ENCODE peak calls at places on chromosomes 2 and 18, in nine cellular contexts. P, D, E, G, H, K, W, I and A are unnamed samples. For H3K27me3, the result is how much of the 10 kb centered on the place peaks cover.

GRCh38 chr2:134498654-134499053 is 220.1 kb downstream of the TMEM163 start:
- DNase-seq in E (no peak), P (no peak), D (no peak), G (no peak), I (no peak), H (no peak), K (no peak), W (no peak), A (no peak)

GRCh38 chr2:168662651-168663208 is 139.7 kb upstream of the NOSTRIN start:
- DNase-seq in W (no peak), G (no peak), H (no peak), P (no peak), D (no peak), K (no peak), I (no peak), E (no peak), A (no peak)

GRCh38 chr18:24611075-24611474 is 150.6 kb downstream of the HRH4 start:
- DNase-seq in P (no peak), I (no peak), W (no peak), G (no peak), H (no peak), E (no peak), D (no peak), K (peak), A (peak)

GRCh38 chr2:240786871-240787311 is 33.1 kb downstream of the KIF1A start:
- DNase-seq in I (no peak), W (no peak), D (no peak), G (no peak), H (no peak), K (no peak), P (no peak), E (no peak), A (no peak)

GRCh38 chr2:235747868-235748144 is 254.0 kb downstream of the AGAP1 start:
- DNase-seq in G (no peak), K (no peak), P (no peak), D (peak), W (peak), E (peak), I (no peak), H (no peak), A (no peak)

GRCh38 chr18:33821503-33821902 is 243.5 kb downstream of the ASXL3 start:
- DNase-seq in K (no peak), I (peak), D (no peak), E (no peak), W (peak), P (no peak), H (peak), G (peak), A (no peak)

GRCh38 chr2:4979127-4979526 is 713.1 kb upstream of the SOX11 start:
- DNase-seq in I (no peak), P (no peak), D (no peak), W (no peak), E (no peak), K (no peak), H (no peak), G (no peak), A (peak)

GRCh38 chr2:31980674-31981356 is 30.0 kb downstream of the MEMO1 start:
- DNase-seq in W (peak), G (peak), I (peak), H (peak), E (no peak), D (no peak), P (no peak), K (no peak), A (no peak)

GRCh38 chr2:225938991-225939390 is 539.5 kb downstream of the NYAP2 start:
- DNase-seq in I (no peak), H (no peak), D (no peak), K (no peak), E (no peak), G (no peak), P (no peak), W (no peak), A (no peak)

GRCh38 chr2:46091004-46091403 is 206.2 kb upstream of the EPAS1 start:
- DNase-seq in D (no peak), G (no peak), K (peak), I (no peak), W (no peak), E (no peak), H (no peak), P (no peak), A (no peak)

GRCh38 chr2:183149489-183149888 is 25.2 kb downstream of the NUP35 start:
- DNase-seq in D (no peak), K (no peak), I (peak), G (peak), P (no peak), H (peak), E (no peak), W (peak), A (no peak)

GRCh38 chr18:13376298-13376840 is 157.8 kb downstream of the LDLRAD4 start:
- DNase-seq in E (no peak), K (peak), P (peak), H (no peak), I (peak), W (no peak), G (no peak), D (no peak), A (peak)

GRCh38 chr2:28662044-28662443 is 89.6 kb upstream of the PPP1CB start:
- DNase-seq in W (no peak), E (no peak), H (no peak), I (no peak), K (no peak), G (no peak), D (peak), P (no peak), A (no peak)

GRCh38 chr2:218517434-218518206 is 50.5 kb downstream of the USP37 start:
- DNase-seq in H (peak), G (no peak), E (no peak), P (no peak), W (no peak), K (no peak), I (no peak), D (no peak), A (no peak)

GRCh38 chr2:2892892-2893291 is 484.7 kb downstream of the EIPR1 start:
- DNase-seq in W (no peak), I (no peak), P (no peak), G (no peak), E (no peak), K (peak), H (no peak), D (no peak), A (no peak)

DNA sequence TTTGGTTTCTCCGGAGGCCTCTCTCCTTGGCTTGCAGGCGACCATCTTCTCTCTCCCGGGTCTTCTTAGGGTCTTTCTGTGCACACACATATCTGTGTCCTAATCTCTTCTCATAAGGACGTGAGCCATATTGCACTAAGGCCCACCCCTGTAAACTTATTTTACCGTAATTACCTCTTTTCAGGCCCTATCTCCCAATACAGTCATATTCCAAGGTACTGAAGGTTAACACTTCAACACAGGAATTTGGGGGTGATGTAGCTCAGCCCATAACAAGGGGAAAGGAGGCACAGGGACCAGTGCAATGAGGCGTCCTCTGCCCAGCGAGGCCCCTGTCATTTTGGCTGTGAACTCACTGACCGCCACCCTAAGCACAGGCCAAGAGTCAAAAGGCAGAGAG is 15.8 kb upstream of the NMUR1 start:
- DNase-seq in H (no peak), P (no peak), K (no peak), D (no peak), I (no peak), W (no peak), E (no peak), G (no peak), A (no peak)
- H3K27ac ChIP-seq in H (no peak), P (no peak), K (no peak), D (no peak), I (no peak), W (no peak), E (no peak), G (no peak), A (no peak)

DNA sequence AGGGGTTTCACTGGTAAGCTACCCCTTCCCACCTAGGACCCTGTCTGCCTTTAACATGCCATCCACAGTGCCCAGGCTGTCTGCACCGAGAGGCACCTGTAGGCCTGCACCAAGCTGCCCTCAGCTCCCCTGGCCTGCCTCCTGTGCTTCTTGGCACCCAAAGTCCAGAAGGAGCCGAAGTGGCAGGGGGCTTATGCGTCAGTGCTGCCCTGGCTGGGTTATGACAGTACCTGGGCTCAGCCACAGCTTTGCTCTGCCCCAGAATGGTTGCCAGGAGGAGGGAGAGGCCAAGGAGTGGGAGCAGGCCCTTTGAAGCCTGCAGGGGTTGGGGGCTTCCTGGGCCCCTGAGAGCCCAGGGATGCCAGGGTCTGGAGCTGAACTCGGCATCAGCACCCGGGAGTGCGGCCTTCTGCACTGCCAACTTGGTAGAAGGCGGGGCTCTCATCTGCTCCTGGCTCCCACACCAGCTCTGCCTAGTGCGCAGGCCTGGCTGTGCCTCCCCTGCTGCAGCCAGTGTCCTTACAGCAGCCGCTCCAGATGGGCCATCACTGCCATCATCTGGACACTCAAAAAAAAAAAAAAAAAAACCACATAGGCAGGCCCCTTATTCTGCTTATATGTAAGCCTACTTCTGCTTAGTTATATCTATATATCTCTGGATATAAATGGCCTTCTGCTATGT is 155.4 kb downstream of the THSD7B start:
- DNase-seq in K (peak), G (no peak), D (no peak), W (no peak), H (no peak), I (no peak), E (no peak), P (no peak), A (no peak)
- TF ChIP-seq CTCF in K (peak), G (no peak), D (no peak), W (no peak), H (no peak), I (no peak), E (no peak), P (no peak), A (no peak)

GRCh38 chr2:16104345-16105177 is 164.2 kb downstream of the MYCN start:
- DNase-seq in G (no peak), I (no peak), D (peak), K (peak), E (no peak), W (no peak), H (no peak), P (no peak), A (no peak)

GRCh38 chr2:16106619-16107018 is 166.3 kb downstream of the MYCN start:
- DNase-seq in G (no peak), W (no peak), D (no peak), I (no peak), P (no peak), E (no peak), K (no peak), H (no peak), A (no peak)

GRCh38 chr2:16105178-16105663 is 164.9 kb downstream of the MYCN start:
- DNase-seq in H (no peak), K (no peak), D (no peak), I (no peak), W (no peak), E (no peak), P (no peak), G (no peak), A (no peak)

GRCh38 chr2:16107246-16107645 is 166.9 kb downstream of the MYCN start:
- DNase-seq in E (no peak), D (no peak), H (no peak), I (no peak), K (no peak), W (no peak), G (no peak), P (no peak), A (no peak)

DNA sequence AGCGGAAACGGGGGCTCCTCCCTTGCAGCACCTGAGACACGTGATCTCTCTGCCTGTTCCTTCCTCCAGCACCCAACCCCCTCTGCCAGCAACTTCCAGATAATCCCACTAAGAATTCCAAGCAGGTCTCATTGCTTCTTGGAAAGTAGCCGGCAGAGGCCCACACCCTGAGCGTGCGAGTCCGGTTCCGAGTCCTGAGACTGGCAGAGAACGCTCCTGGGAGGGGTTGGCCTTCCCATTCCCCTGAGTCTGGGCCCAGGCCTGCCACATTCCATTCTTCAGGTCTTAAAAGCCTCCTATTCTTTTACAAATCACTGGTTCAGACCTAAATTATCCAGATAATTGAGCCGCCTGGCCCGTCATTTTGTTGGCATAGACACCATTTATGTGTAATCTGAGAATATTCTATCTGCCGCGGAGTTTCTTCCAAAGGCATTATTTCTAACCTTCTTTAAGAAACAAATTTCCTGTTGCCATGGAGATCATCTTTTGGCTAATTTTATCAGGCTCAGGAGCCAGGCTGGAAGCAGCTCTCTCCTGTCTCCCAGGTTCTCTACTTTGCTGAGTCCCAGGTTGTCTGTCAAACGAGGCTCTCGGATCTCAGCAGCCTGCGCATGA is 165.4 kb downstream of the MYCN start:
- DNase-seq in E (peak), K (peak), H (no peak), I (no peak), P (no peak), G (no peak), W (no peak), D (no peak), A (no peak)
- H3K27me3 ChIP-seq in E (under half), K (under half), H (under half), I (under half), P (under half), G (under half), W (under half), D (under half), A (under half)

DNA sequence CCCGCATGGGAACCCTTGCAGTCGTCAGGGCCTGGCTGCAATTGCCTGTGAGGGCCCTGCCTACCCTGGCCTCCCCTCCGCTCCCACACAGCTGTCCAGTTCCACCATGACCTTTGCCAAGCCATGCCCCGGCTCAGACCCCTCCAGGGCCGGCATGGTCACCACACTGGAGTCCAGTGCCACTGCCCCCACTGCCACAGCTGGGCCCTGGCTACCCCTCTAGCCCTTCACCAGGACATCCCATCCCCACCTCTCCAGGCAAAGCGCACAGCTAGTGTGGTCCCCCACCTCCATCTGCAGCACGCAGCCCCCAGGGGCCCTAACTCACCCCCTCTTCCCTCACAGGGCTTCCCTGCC is 70.3 kb upstream of the SMAD7 start:
- DNase-seq in W (no peak), G (no peak), H (no peak), I (no peak), E (no peak), P (no peak), K (no peak), D (no peak), A (no peak)
- H3K27ac ChIP-seq in W (no peak), G (no peak), H (no peak), I (no peak), E (no peak), P (peak), K (no peak), D (peak), A (no peak)

GRCh38 chr18:40529478-40529877 is 1425.6 kb upstream of the PIK3C3 start:
- DNase-seq in G (peak), W (peak), E (no peak), K (no peak), D (no peak), H (peak), I (peak), P (no peak), A (no peak)
- TF ChIP-seq CTCF in G (peak), W (no peak), E (no peak), K (peak), D (no peak), H (peak), I (peak), P (no peak), A (no peak)

GRCh38 chr2:10831387-10831985 is 18.9 kb upstream of the PDIA6 start:
- DNase-seq in W (no peak), D (no peak), I (no peak), H (no peak), P (no peak), G (no peak), E (no peak), K (peak), A (no peak)
- H3K27me3 ChIP-seq in W (under half), D (under half), I (under half), H (under half), P (under half), G (under half), E (under half), K (under half), A (under half)

GRCh38 chr2:55164534-55165104 is 67.5 kb downstream of the CLHC1 start:
- DNase-seq in K (no peak), G (no peak), I (no peak), H (no peak), P (no peak), E (no peak), D (no peak), W (no peak), A (peak)
- H3K27ac ChIP-seq in K (no peak), G (no peak), I (no peak), H (no peak), P (peak), E (peak), D (peak), W (no peak), A (peak)